ENCODE peak calls at places on chromosome 6, in four cellular contexts. One of them, this sample, is unnamed.

GRCh38 chr6:27617046-27617687 is 144.3 kb upstream of the ZNF184 start:
- DNase-seq in neural crest cell: no peak
- DNase-seq in hypothalamus: no peak
- DNase-seq in EL: peak
- DNase-seq in this sample: no peak

GRCh38 chr6:166599158-166599557 is 12.7 kb upstream of the RAMACL start:
- DNase-seq in neural crest cell: no peak
- DNase-seq in hypothalamus: no peak
- DNase-seq in EL: no peak
- DNase-seq in this sample: no peak

GRCh38 chr6:53032853-53033252 is 32.4 kb upstream of the FBXO9 start:
- DNase-seq in neural crest cell: no peak
- DNase-seq in hypothalamus: peak
- DNase-seq in EL: peak
- DNase-seq in this sample: no peak

GRCh38 chr6:158756977-158757752 is 62.0 kb downstream of the EZR start:
- DNase-seq in neural crest cell: no peak
- DNase-seq in hypothalamus: no peak
- DNase-seq in EL: no peak
- DNase-seq in this sample: no peak

GRCh38 chr6:157715766-157716171 is 107.3 kb upstream of the SNX9 start:
- DNase-seq in neural crest cell: no peak
- DNase-seq in hypothalamus: no peak
- DNase-seq in EL: peak
- DNase-seq in this sample: peak

GRCh38 chr6:113318553-113318952 is 538.6 kb upstream of the MARCKS start:
- DNase-seq in neural crest cell: no peak
- DNase-seq in hypothalamus: no peak
- DNase-seq in EL: no peak
- DNase-seq in this sample: no peak

GRCh38 chr6:109794201-109794926 is 103.3 kb downstream of the FIG4 start:
- DNase-seq in neural crest cell: no peak
- DNase-seq in hypothalamus: no peak
- DNase-seq in EL: peak
- DNase-seq in this sample: no peak

GRCh38 chr6:38179300-38179699 is 359.8 kb downstream of the ZFAND3 start:
- DNase-seq in neural crest cell: no peak
- DNase-seq in hypothalamus: no peak
- DNase-seq in EL: no peak
- DNase-seq in this sample: no peak

GRCh38 chr6:143962644-143962929 is 45.5 kb downstream of the PLAGL1 start:
- DNase-seq in neural crest cell: no peak
- DNase-seq in hypothalamus: no peak
- DNase-seq in EL: peak
- DNase-seq in this sample: no peak

GRCh38 chr6:166710084-166710483 is 83.0 kb upstream of the RPS6KA2 start:
- DNase-seq in neural crest cell: no peak
- DNase-seq in hypothalamus: no peak
- DNase-seq in EL: no peak
- DNase-seq in this sample: no peak

GRCh38 chr6:140572129-140572528 is 1197.7 kb upstream of the CITED2 start:
- DNase-seq in neural crest cell: no peak
- DNase-seq in hypothalamus: no peak
- DNase-seq in EL: peak
- DNase-seq in this sample: no peak

GRCh38 chr6:121691126-121691540 is 255.7 kb downstream of the GJA1 start:
- DNase-seq in neural crest cell: no peak
- DNase-seq in hypothalamus: no peak
- DNase-seq in EL: peak
- DNase-seq in this sample: no peak

GRCh38 chr6:44234101-44235090 is 11.0 kb downstream of the SLC29A1 start:
- DNase-seq in neural crest cell: no peak
- DNase-seq in hypothalamus: peak
- DNase-seq in EL: peak
- DNase-seq in this sample: peak

GRCh38 chr6:112049051-112049799 is 4.7 kb upstream of the CCN6 start:
- DNase-seq in neural crest cell: no peak
- DNase-seq in hypothalamus: no peak
- DNase-seq in EL: peak
- DNase-seq in this sample: no peak

GRCh38 chr6:99822741-99823512 is 171.1 kb downstream of the MCHR2 start:
- DNase-seq in neural crest cell: peak
- DNase-seq in hypothalamus: no peak
- DNase-seq in EL: peak
- DNase-seq in this sample: peak

GRCh38 chr6:87791982-87792381 is 89.9 kb upstream of the AKIRIN2 start:
- DNase-seq in neural crest cell: no peak
- DNase-seq in hypothalamus: no peak
- DNase-seq in EL: no peak
- DNase-seq in this sample: no peak

GRCh38 chr6:100457251-100457990 is 7.3 kb downstream of the SIM1 start:
- DNase-seq in neural crest cell: no peak
- DNase-seq in hypothalamus: no peak
- DNase-seq in EL: peak
- DNase-seq in this sample: no peak

GRCh38 chr6:75381878-75382633 is 97.5 kb upstream of the TMEM30A start:
- DNase-seq in neural crest cell: no peak
- DNase-seq in hypothalamus: no peak
- DNase-seq in EL: peak
- DNase-seq in this sample: no peak

GRCh38 chr6:140319209-140319608 is 944.8 kb upstream of the CITED2 start:
- DNase-seq in neural crest cell: no peak
- DNase-seq in hypothalamus: no peak
- DNase-seq in EL: peak
- DNase-seq in this sample: no peak

GRCh38 chr6:125871365-125871764 is 80.6 kb downstream of the NCOA7 start:
- DNase-seq in neural crest cell: no peak
- DNase-seq in hypothalamus: no peak
- DNase-seq in EL: no peak
- DNase-seq in this sample: no peak

GRCh38 chr6:75143186-75143585 is 62.7 kb downstream of the COL12A1 start:
- DNase-seq in neural crest cell: no peak
- DNase-seq in hypothalamus: no peak
- DNase-seq in EL: peak
- DNase-seq in this sample: no peak

GRCh38 chr6:52174118-52174517 is 12.1 kb upstream of the IL17A start:
- DNase-seq in neural crest cell: no peak
- DNase-seq in hypothalamus: no peak
- DNase-seq in EL: no peak
- DNase-seq in this sample: no peak

GRCh38 chr6:42313941-42314570 is 96.4 kb upstream of the MRPS10 start:
- DNase-seq in neural crest cell: no peak
- DNase-seq in hypothalamus: no peak
- DNase-seq in EL: peak
- DNase-seq in this sample: no peak

GRCh38 chr6:152462716-152463115 is 174.4 kb downstream of the SYNE1 start:
- DNase-seq in neural crest cell: no peak
- DNase-seq in hypothalamus: no peak
- DNase-seq in EL: no peak
- DNase-seq in this sample: no peak

GRCh38 chr6:105501945-105502344 is 99.1 kb upstream of the PREP start:
- DNase-seq in neural crest cell: no peak
- DNase-seq in hypothalamus: no peak
- DNase-seq in EL: no peak
- DNase-seq in this sample: no peak

GRCh38 chr6:85660181-85660611 is 17.5 kb upstream of the SYNCRIP start:
- DNase-seq in neural crest cell: no peak
- DNase-seq in hypothalamus: no peak
- DNase-seq in EL: peak
- DNase-seq in this sample: no peak